ENCODE peak calls at places on chromosomes 5 and 9, in four cellular contexts. S is H9, H is trophoblast cell, R is H1. T is an unnamed sample.

GRCh38 chr5:102048940-102049339 is 247.1 kb downstream of the SLCO4C1 start:
- DNase-seq in S (no peak), H (no peak), R (no peak), T (peak; percentile 7)

GRCh38 chr9:88658311-88658822 is 123.4 kb downstream of the NXNL2 start:
- DNase-seq in S (no peak), H (no peak), R (no peak), T (no peak)

GRCh38 chr5:37816883-37817282 is 23.0 kb downstream of the GDNF start:
- DNase-seq in S (no peak), H (no peak), R (no peak), T (no peak)

GRCh38 chr5:73370620-73371583 is 77.7 kb downstream of the FOXD1 start:
- DNase-seq in S (no peak), H (peak; percentile 30), R (no peak), T (peak; percentile 91)

GRCh38 chr5:54895816-54896341 is 89.5 kb downstream of the ESM1 start:
- DNase-seq in S (no peak), H (no peak), R (no peak), T (peak; percentile 73)

GRCh38 chr5:32245742-32246141 is 67.0 kb downstream of the MTMR12 start:
- DNase-seq in S (no peak), H (no peak), R (no peak), T (no peak)

GRCh38 chr5:158435161-158435616 is 576.2 kb upstream of the CLINT1 start:
- DNase-seq in S (no peak), H (no peak), R (no peak), T (no peak)

GRCh38 chr5:106414342-106414741 is 1256.4 kb downstream of the EFNA5 start:
- DNase-seq in S (no peak), H (no peak), R (no peak), T (no peak)

GRCh38 chr9:68870049-68870448 is 143.9 kb downstream of the PRKACG start:
- DNase-seq in S (no peak), H (no peak), R (no peak), T (no peak)

GRCh38 chr5:57735754-57736153 is 253.1 kb upstream of the ACTBL2 start:
- DNase-seq in S (no peak), H (peak; percentile 21), R (no peak), T (no peak)

GRCh38 chr9:6538666-6539071 is 106.9 kb downstream of the GLDC start:
- DNase-seq in S (no peak), H (no peak), R (no peak), T (peak; percentile 76)

GRCh38 chr9:135039266-135039870 is 48.1 kb upstream of the OLFM1 start:
- DNase-seq in S (peak; percentile 22), H (no peak), R (no peak), T (no peak)

GRCh38 chr5:126837907-126838539 is 61.1 kb downstream of the LMNB1 start:
- DNase-seq in S (no peak), H (no peak), R (no peak), T (no peak)

GRCh38 chr9:135243201-135244190 is 156.0 kb downstream of the OLFM1 start:
- DNase-seq in S (no peak), H (no peak), R (no peak), T (no peak)

GRCh38 chr9:75002422-75003023 is 25.6 kb downstream of the CARNMT1 start:
- DNase-seq in S (no peak), H (no peak), R (no peak), T (no peak)

GRCh38 chr5:74272019-74272775 is 368.3 kb downstream of the ENC1 start:
- DNase-seq in S (peak; percentile 43), H (no peak), R (peak; percentile 53), T (peak; percentile 98)

GRCh38 chr5:139371482-139372435 is 11.3 kb downstream of the SLC23A1 start:
- DNase-seq in S (no peak), H (no peak), R (no peak), T (no peak)

GRCh38 chr5:129440424-129440823 is 19.7 kb upstream of the ADAMTS19 start:
- DNase-seq in S (no peak), H (no peak), R (no peak), T (no peak)

GRCh38 chr9:125825762-125826161 is 78.6 kb downstream of the PBX3 start:
- DNase-seq in S (no peak), H (no peak), R (no peak), T (no peak)
- H3K79me2 ChIP-seq in S (no peaks in the 10 kb centered on the region), H (no peaks in the 10 kb centered on the region), R (peaks cover 45% of the 10 kb centered on the region), T (peaks cover 4% of the 10 kb centered on the region)

GRCh38 chr5:65481171-65481575 is 547 bp downstream of the ADAMTS6 start:
- DNase-seq in S (no peak), H (no peak), R (no peak), T (no peak)

GRCh38 chr5:65480306-65480865 is 1.3 kb downstream of the ADAMTS6 start:
- DNase-seq in S (no peak), H (no peak), R (no peak), T (peak; percentile 39)

GRCh38 chr5:65481635-65482271 is at the start of gene ADAMTS6:
- DNase-seq in S (peak; percentile 87), H (peak; percentile 61), R (no peak), T (peak; percentile 93)

GRCh38 chr5:65478336-65478735 is 3.4 kb downstream of the ADAMTS6 start:
- DNase-seq in S (no peak), H (no peak), R (no peak), T (no peak)

GRCh38 chr5:65479527-65479926 is 2.2 kb downstream of the ADAMTS6 start:
- DNase-seq in S (no peak), H (no peak), R (no peak), T (no peak)
- H3K27me3 ChIP-seq in S (no peaks in the 10 kb centered on the region), H (no peaks in the 10 kb centered on the region), R (no peaks in the 10 kb centered on the region), T (no peaks in the 10 kb centered on the region)

GRCh38 chr9:19948021-19948420 is 159.2 kb upstream of the SLC24A2 start:
- DNase-seq in S (no peak), H (no peak), R (no peak), T (no peak)
- H3K23ac ChIP-seq in S (no peak overlapping the region), H (no peak overlapping the region), R (no peak overlapping the region), T (no peak overlapping the region)

GRCh38 chr5:103109277-103109676 is 10.7 kb downstream of the GIN1 start:
- DNase-seq in S (no peak), H (no peak), R (no peak), T (no peak)
- H3K79me2 ChIP-seq in S (no peaks in the 10 kb centered on the region), H (no peaks in the 10 kb centered on the region), R (peaks cover 13% of the 10 kb centered on the region), T (no peaks in the 10 kb centered on the region)

GRCh38 chr9:96216618-96217017 is 85.4 kb downstream of the HSD17B3 start:
- DNase-seq in S (no peak), H (no peak), R (no peak), T (no peak)
- H3K27me3 ChIP-seq in S (no peaks in the 10 kb centered on the region), H (no peaks in the 10 kb centered on the region), R (peaks cover 7% of the 10 kb centered on the region), T (no peaks in the 10 kb centered on the region)

GRCh38 chr9:37635808-37636207 is 14.9 kb upstream of the FRMPD1 start:
- DNase-seq in S (no peak), H (no peak), R (no peak), T (no peak)
- H3K23ac ChIP-seq in S (no peak overlapping the region), H (no peak overlapping the region), R (no peak overlapping the region), T (no peak overlapping the region)

DNA sequence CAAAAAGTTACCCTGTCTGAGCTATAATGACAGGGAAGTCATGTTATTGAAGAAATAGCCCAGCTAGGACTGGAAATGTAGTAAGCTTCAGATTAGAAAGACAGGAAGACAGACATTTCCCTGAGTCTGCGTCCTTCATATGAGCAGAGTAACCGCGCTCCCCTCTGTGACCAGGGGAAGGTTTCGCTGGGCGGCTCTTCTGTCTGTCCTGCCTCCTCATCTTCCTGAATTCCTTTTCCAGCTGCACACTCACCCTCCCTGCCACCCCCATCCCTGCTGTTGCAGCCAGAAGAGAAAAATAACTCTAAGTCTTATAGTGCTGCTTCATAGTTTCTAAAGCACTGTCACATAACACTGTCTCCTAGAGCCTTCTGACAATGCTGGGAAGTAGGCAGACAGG is 8.6 kb downstream of the SPARC start:
- DNase-seq in S (no peak), H (no peak), R (no peak), T (no peak)
- H3K79me2 ChIP-seq in S (no peaks in the 10 kb centered on the region), H (peaks cover 2% of the 10 kb centered on the region), R (peaks cover 15% of the 10 kb centered on the region), T (peaks cover 49% of the 10 kb centered on the region)

T was measured in mesendoderm.